ENCODE peak calls at places on chromosomes 1 and 21, in six cellular contexts. I is brain microvascular endothelial cell, J is A549, M is pancreas, G is gastrocnemius medialis, Q is ascending aorta. V is an unnamed sample.

GRCh38 chr1:62210960-62211359 is 16.3 kb downstream of the L1TD1 start:
- DNase-seq in I (no peak), J (no peak), M (no peak), G (no peak), Q (no peak), V (no peak)

GRCh38 chr1:29645586-29645985 is 409.3 kb downstream of the PTPRU start:
- DNase-seq in I (no peak), J (no peak), M (no peak), G (no peak), Q (peak), V (no peak)

GRCh38 chr1:201397675-201398074 is 1.4 kb downstream of the LAD1 start:
- DNase-seq in I (no peak), J (no peak), M (no peak), G (no peak), Q (no peak), V (no peak)

GRCh38 chr1:107499139-107499744 is 358.4 kb downstream of the NTNG1 start:
- DNase-seq in I (no peak), J (no peak), M (no peak), G (no peak), Q (no peak), V (no peak)

GRCh38 chr1:36387141-36387949 is 1.6 kb upstream of the STK40 start:
- DNase-seq in I (peak), J (no peak), M (no peak), G (peak), Q (peak), V (no peak)

GRCh38 chr1:241229216-241229615 is 127.8 kb downstream of the RGS7 start:
- DNase-seq in I (no peak), J (no peak), M (peak), G (no peak), Q (no peak), V (no peak)

GRCh38 chr1:151972533-151973270 is 21.0 kb downstream of the S100A10 start:
- DNase-seq in I (peak), J (peak), M (peak), G (no peak), Q (peak), V (peak)

GRCh38 chr1:164702216-164702615 is 143.2 kb downstream of the PBX1 start:
- DNase-seq in I (no peak), J (peak), M (no peak), G (no peak), Q (no peak), V (no peak)

GRCh38 chr1:150022357-150022756 is 11.8 kb upstream of the OTUD7B start:
- DNase-seq in I (no peak), J (no peak), M (no peak), G (no peak), Q (no peak), V (no peak)

GRCh38 chr1:115669886-115670285 is 28.1 kb downstream of the VANGL1 start:
- DNase-seq in I (no peak), J (no peak), M (no peak), G (no peak), Q (no peak), V (no peak)

GRCh38 chr1:148372731-148373130 is 110.4 kb downstream of the PPIAL4G start:
- DNase-seq in I (peak), J (no peak), M (no peak), G (no peak), Q (no peak), V (no peak)

GRCh38 chr1:219916257-219916656 is 12.1 kb downstream of the SLC30A10 start:
- DNase-seq in I (no peak), J (no peak), M (no peak), G (no peak), Q (no peak), V (no peak)

GRCh38 chr1:200139661-200140250 is 112.2 kb downstream of the NR5A2 start:
- DNase-seq in I (peak), J (peak), M (no peak), G (no peak), Q (no peak), V (peak)

GRCh38 chr1:35563166-35563565 is 5.6 kb downstream of the NCDN start:
- DNase-seq in I (no peak), J (no peak), M (no peak), G (no peak), Q (no peak), V (no peak)

GRCh38 chr1:20440785-20441200 is 45.2 kb downstream of the CAMK2N1 start:
- DNase-seq in I (peak), J (peak), M (peak), G (peak), Q (no peak), V (peak)

GRCh38 chr1:14623090-14623489 is 24.6 kb downstream of the KAZN start:
- DNase-seq in I (no peak), J (no peak), M (no peak), G (no peak), Q (no peak), V (no peak)

GRCh38 chr1:231828182-231828920 is 201.8 kb downstream of the DISC1 start:
- DNase-seq in I (peak), J (peak), M (peak), G (no peak), Q (no peak), V (peak)

GRCh38 chr21:27171704-27172103 is 204.8 kb upstream of the ADAMTS5 start:
- DNase-seq in I (no peak), J (no peak), M (no peak), G (peak), Q (no peak), V (no peak)

GRCh38 chr1:42433324-42433860 is 22.4 kb downstream of the ZMYND12 start:
- DNase-seq in I (no peak), J (no peak), M (no peak), G (no peak), Q (no peak), V (peak)

GRCh38 chr1:113538225-113538624 is 147.9 kb downstream of the MAGI3 start:
- DNase-seq in I (no peak), J (no peak), M (no peak), G (no peak), Q (no peak), V (no peak)

GRCh38 chr1:150551784-150552691 is 2.8 kb downstream of the ADAMTSL4 start:
- DNase-seq in I (peak), J (no peak), M (peak), G (peak), Q (peak), V (no peak)

GRCh38 chr1:193448682-193449461 is 262.5 kb upstream of the B3GALT2 start:
- DNase-seq in I (no peak), J (no peak), M (no peak), G (no peak), Q (no peak), V (peak)

GRCh38 chr1:6956488-6957159 is 171.4 kb downstream of the CAMTA1 start:
- DNase-seq in I (no peak), J (no peak), M (no peak), G (no peak), Q (no peak), V (no peak)

GRCh38 chr1:42482635-42483153 is 19.6 kb downstream of the CCDC30 start:
- DNase-seq in I (no peak), J (no peak), M (no peak), G (no peak), Q (no peak), V (no peak)

GRCh38 chr1:95309031-95309459 is 75.0 kb downstream of the RWDD3 start:
- DNase-seq in I (peak), J (peak), M (peak), G (no peak), Q (no peak), V (peak)

GRCh38 chr1:181087400-181087901 is 1.0 kb upstream of the IER5 start:
- DNase-seq in I (no peak), J (no peak), M (no peak), G (peak), Q (no peak), V (no peak)

GRCh38 chr1:53254011-53254640 is 15.8 kb upstream of the MAGOH start:
- DNase-seq in I (no peak), J (no peak), M (no peak), G (no peak), Q (no peak), V (peak)

GRCh38 chr1:186102559-186103148 is 272.4 kb downstream of the TPR start:
- DNase-seq in I (peak), J (no peak), M (no peak), G (no peak), Q (peak), V (peak)

GRCh38 chr1:152502496-152503180 is 8.0 kb upstream of the LCE5A start:
- DNase-seq in I (no peak), J (peak), M (no peak), G (no peak), Q (no peak), V (no peak)

GRCh38 chr1:211639500-211640361 is 35.7 kb downstream of the NEK2 start:
- DNase-seq in I (peak), J (no peak), M (no peak), G (no peak), Q (peak), V (no peak)

GRCh38 chr1:41666991-41667631 is 182.6 kb upstream of the EDN2 start:
- DNase-seq in I (no peak), J (no peak), M (peak), G (no peak), Q (no peak), V (no peak)

GRCh38 chr1:145993618-145994390 is 2.6 kb downstream of the TXNIP start:
- DNase-seq in I (no peak), J (no peak), M (no peak), G (peak), Q (peak), V (no peak)

GRCh38 chr1:57908471-57908870 is 484.6 kb upstream of the DAB1 start:
- DNase-seq in I (no peak), J (no peak), M (no peak), G (no peak), Q (no peak), V (no peak)

GRCh38 chr1:212700892-212701819 is 1.5 kb upstream of the BATF3 start:
- DNase-seq in I (peak), J (peak), M (peak), G (peak), Q (peak), V (peak)
- TF ChIP-seq CTCF in I (peak), J (peak), M (no peak), G (no peak), Q (peak), V (no peak)

GRCh38 chr1:33292726-33293340 is 28.1 kb downstream of the A3GALT2 start:
- DNase-seq in I (no peak), J (no peak), M (no peak), G (peak), Q (peak), V (peak)
- H3K27ac ChIP-seq in I (no peak), J (no peak), M (no peak), G (no peak), Q (peak), V (no peak)

DNA sequence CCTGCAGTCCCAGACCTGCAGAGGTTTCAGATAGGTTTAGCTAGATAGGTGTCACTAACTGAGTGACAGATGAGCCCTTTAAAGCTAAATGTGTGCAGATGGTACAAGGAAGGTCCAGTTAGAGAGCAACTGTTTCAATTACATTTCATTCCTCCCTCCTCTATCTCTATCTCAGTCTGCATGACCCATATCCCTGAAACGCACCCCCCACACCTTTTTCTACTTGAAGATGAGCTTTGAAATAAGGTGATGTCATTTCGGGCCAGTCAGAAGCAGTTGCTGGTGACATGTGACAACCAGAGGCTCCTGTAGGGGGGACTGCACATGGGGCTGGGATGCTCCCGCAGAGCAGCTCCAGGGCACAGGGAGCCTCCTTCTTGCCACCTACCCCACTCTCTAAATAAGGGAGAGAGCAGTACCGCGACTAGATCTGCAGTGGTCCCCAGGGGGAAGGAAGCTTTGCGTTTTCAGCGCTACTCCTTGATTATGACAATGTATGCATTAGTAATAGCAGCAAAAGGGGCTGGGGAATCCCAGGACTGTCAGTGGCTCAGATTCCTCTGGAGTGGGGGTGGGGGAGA is 4.3 kb downstream of the ATP8B2 start:
- DNase-seq in I (no peak), J (no peak), M (no peak), G (no peak), Q (no peak), V (no peak)
- H3K4me3 ChIP-seq in I (no peak), J (no peak), M (no peak), G (no peak), Q (peak), V (no peak)

DNA sequence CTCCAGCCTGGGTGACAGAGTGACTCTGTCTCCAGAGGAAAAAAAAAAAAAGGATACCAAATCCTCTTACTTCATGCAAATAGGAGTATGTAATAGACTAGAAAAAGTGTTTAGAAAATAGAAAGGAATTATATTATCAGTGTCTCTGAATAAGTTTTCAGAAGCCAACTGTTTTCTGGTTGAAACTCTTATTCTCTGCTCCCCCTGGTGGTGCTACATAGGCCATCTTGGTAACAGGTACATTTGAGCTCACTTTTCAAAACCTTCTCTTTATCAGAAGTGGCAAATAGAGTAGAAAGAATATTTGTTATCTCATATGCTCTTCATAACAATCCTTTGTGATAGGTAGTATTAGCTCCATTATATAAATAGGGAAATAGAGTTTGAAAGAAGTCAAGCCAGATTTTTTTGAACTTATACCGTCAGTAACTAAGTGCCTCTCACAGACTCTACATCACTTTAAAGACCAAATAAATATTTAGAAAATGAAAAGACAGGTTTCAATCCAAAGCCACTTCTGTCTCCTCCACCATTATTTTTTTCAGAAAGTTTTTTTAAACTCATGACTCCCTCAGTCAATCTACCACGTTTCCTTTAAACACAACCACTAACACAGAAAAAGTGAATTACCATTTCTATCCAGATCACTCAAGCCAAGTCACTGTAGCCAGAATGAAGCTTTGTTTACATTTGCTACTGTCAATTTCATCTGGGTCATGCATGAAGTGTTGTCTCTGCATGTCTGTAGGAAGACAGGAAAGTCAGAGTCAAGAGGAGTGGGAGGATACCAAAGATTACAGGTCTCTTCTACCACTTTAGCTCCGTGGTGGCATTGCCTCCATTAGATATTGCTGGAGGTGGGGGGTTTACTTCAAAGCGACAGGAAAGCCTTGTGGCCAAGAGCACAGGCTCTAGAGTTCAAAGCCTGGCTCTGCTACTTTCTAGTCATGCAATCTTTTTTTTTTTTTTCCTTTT is 45.6 kb downstream of the IL23R start:
- DNase-seq in I (peak), J (peak), M (peak), G (no peak), Q (no peak), V (peak)
- TF ChIP-seq CTCF in I (peak), J (peak), M (peak), G (peak), Q (peak), V (peak)

DNA sequence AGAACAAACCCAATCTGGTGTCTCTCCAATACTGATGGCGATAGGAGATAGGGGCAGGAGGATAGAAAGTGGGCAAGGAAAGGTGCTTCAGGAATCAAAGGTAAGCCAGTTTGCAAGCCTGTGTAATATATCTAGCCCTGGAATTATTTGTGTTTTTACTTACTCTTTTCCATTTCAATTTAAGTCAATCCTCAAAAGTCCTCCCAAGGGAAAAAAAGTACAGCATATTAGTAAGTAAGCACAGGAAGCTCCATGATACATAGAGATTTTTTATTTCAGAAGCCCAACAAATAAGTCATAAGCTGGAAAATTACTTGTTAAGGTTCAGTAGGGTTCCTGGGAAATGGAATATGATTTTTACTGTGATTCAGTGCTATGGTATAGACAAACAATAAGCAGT is 337.7 kb upstream of the DUSP10 start:
- DNase-seq in I (no peak), J (no peak), M (no peak), G (no peak), Q (no peak), V (no peak)
- H3K27ac ChIP-seq in I (no peak), J (no peak), M (no peak), G (no peak), Q (no peak), V (no peak)

GRCh38 chr1:92481598-92482403 is 4.9 kb downstream of the GFI1 start:
- DNase-seq in I (no peak), J (no peak), M (no peak), G (no peak), Q (no peak), V (peak)
- H3K4me3 ChIP-seq in I (peak), J (peak), M (peak), G (peak), Q (peak), V (peak)

DNA sequence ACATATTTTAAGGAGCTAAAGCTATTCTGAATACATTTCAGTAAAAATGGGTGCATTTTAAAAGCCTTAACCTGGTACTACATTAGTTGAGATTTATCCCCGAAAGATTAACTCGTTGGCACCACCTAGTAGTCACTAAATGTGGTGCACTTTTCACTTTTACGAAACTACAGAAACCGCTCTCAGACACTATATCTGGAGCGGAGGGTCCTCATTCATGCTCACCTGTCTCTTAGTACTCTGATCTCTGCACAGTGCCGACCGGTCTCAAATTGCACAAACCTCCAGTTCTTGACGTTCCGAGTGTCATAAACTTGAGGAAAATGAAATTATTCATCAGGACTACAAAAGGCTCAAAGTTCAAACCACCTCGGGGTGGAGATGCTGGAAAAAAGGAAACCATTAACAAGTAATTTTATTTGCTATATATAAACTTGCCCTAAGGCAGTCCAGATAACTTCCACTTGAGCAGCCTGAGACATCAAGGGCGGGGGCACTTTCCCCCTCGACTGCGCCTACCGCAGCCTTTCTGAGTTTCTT is 722 bp downstream of the LZIC start:
- DNase-seq in I (peak), J (peak), M (peak), G (no peak), Q (no peak), V (peak)
- TF ChIP-seq CTCF in I (peak), J (peak), M (no peak), G (no peak), Q (peak), V (peak)

DNA sequence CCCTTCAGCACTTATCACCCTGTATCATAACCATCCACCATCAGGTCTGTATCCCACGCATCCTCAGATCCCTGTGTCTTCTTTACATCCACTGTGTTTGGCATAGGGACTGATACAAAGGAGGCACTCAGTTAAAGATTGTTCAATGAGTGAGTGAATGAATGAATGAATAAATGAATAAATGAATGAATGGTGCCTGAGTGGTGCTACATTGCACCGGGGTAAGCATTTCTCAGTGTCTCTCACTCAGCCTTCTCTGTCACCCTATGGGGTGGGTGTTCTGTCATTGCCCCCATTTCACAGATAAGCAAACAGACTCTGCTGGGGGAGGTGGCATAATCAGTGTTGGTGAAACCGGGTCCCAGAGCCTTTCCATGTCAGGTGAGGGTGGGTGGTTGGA is 56.6 kb upstream of the ID3 start:
- DNase-seq in I (no peak), J (no peak), M (no peak), G (no peak), Q (no peak), V (no peak)
- H3K27ac ChIP-seq in I (no peak), J (no peak), M (no peak), G (no peak), Q (no peak), V (no peak)

GRCh38 chr1:45953934-45954333 is 150.5 kb downstream of the MAST2 start:
- DNase-seq in I (no peak), J (no peak), M (no peak), G (no peak), Q (no peak), V (peak)

GRCh38 chr1:45952072-45952471 is 148.7 kb downstream of the MAST2 start:
- DNase-seq in I (no peak), J (no peak), M (no peak), G (no peak), Q (no peak), V (no peak)

GRCh38 chr1:45958317-45958716 is 154.9 kb downstream of the MAST2 start:
- DNase-seq in I (no peak), J (no peak), M (no peak), G (no peak), Q (no peak), V (no peak)

GRCh38 chr1:45957684-45958083 is 154.3 kb downstream of the MAST2 start:
- DNase-seq in I (no peak), J (no peak), M (no peak), G (peak), Q (no peak), V (peak)

DNA sequence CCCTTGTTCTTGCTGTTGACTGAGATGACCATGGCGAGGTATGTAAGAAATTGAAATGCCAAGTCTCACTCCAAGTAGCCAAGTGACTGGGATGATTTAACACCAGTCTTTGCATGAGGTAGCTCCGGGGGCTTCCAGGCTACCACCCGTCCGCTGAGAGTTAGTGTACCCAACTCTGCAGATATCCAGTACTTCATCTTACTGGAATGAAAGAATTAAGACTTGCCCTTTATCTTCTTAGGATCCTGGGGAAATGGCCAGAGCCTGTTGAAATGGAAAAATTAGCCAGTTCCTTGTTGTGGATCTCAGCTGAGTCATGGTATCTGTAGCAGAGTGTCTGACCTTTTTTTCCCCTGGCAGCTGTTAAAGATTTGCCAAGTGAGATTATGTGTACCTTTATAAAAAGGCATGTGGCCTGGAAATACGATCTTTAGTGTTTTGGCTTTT is 151.0 kb downstream of the MAST2 start:
- DNase-seq in I (peak), J (peak), M (no peak), G (peak), Q (no peak), V (peak)
- H3K4me3 ChIP-seq in I (no peak), J (peak), M (no peak), G (peak), Q (no peak), V (no peak)